ENCODE peak calls at places on chromosomes 6 and 20, in seven cellular contexts. G is GM12865; I is activated CD4-positive, alpha-beta memory T cell treated with anti-CD3 and anti-CD28 coated beads for 36 hours; V is neuronal stem cell; T is cerebellum; B is lung microvascular endothelial cell; E is tibial artery. W is an unnamed sample.

GRCh38 chr6:55632953-55633352 is 54.0 kb upstream of the HMGCLL1 start:
- DNase-seq in B (no peak), T (no peak), V (no peak), I (no peak), E (no peak), G (no peak), W (no peak)

GRCh38 chr6:133242761-133243590 is 1.8 kb downstream of the EYA4 start:
- DNase-seq in B (no peak), I (no peak), E (no peak), V (peak), T (no peak), G (no peak), W (peak)

GRCh38 chr6:35703554-35703953 is 14.8 kb upstream of the FKBP5 start:
- DNase-seq in G (peak), T (no peak), B (no peak), E (no peak), V (no peak), I (no peak), W (peak)

GRCh38 chr20:54194724-54195438 is 13.0 kb upstream of the PFDN4 start:
- DNase-seq in T (no peak), I (no peak), B (no peak), G (peak), E (no peak), V (no peak), W (peak)

GRCh38 chr6:42819803-42820508 is 38.1 kb downstream of the BICRAL start:
- DNase-seq in E (no peak), V (no peak), I (no peak), T (no peak), G (peak), B (no peak), W (no peak)

GRCh38 chr6:158708239-158708638 is 58.4 kb downstream of the SYTL3 start:
- DNase-seq in V (no peak), T (no peak), G (no peak), I (no peak), E (peak), B (peak), W (no peak)

GRCh38 chr6:159008656-159009288 is 8.8 kb upstream of the RSPH3 start:
- DNase-seq in I (peak), B (peak), T (peak), G (peak), E (no peak), V (no peak), W (peak)

GRCh38 chr6:112579601-112580000 is 232.5 kb downstream of the RFPL4B start:
- DNase-seq in V (no peak), T (no peak), I (no peak), B (no peak), G (no peak), E (no peak), W (no peak)

GRCh38 chr6:73566954-73567591 is 46.2 kb upstream of the EEF1A1 start:
- DNase-seq in G (no peak), I (no peak), B (peak), T (no peak), E (peak), V (no peak), W (no peak)

GRCh38 chr20:43516251-43516824 is 8.8 kb downstream of the L3MBTL1 start:
- DNase-seq in B (no peak), V (no peak), I (no peak), T (no peak), G (no peak), E (no peak), W (no peak)

GRCh38 chr6:43181942-43182860 is at the start of gene CUL9:
- DNase-seq in E (peak), I (peak), G (peak), V (peak), T (peak), B (peak), W (peak)

GRCh38 chr6:34692280-34692679 is 4.3 kb downstream of the ILRUN start:
- DNase-seq in E (no peak), B (no peak), I (no peak), V (no peak), G (no peak), T (no peak), W (no peak)

GRCh38 chr6:5541751-5542432 is 280.6 kb downstream of the FARS2 start:
- DNase-seq in I (peak), T (no peak), E (no peak), V (no peak), B (no peak), G (no peak), W (no peak)

GRCh38 chr6:34519971-34520644 is 36.0 kb downstream of the SPDEF start:
- DNase-seq in T (no peak), E (no peak), B (no peak), V (no peak), I (no peak), G (no peak), W (no peak)

GRCh38 chr6:43396408-43397149 is 27.1 kb upstream of the ZNF318 start:
- DNase-seq in G (no peak), T (no peak), E (no peak), V (no peak), B (no peak), I (no peak), W (no peak)

GRCh38 chr20:46293084-46293483 is 15.2 kb downstream of the CDH22 start:
- DNase-seq in E (no peak), G (peak), B (peak), T (no peak), I (no peak), V (peak), W (peak)

GRCh38 chr20:7930386-7930785 is 9.9 kb downstream of the HAO1 start:
- DNase-seq in T (no peak), V (no peak), B (no peak), E (no peak), G (no peak), I (no peak), W (no peak)

GRCh38 chr20:64212750-64213149 is 42.8 kb upstream of the PCMTD2 start:
- DNase-seq in T (peak), E (no peak), B (no peak), V (no peak), G (no peak), I (no peak), W (no peak)

GRCh38 chr20:36919715-36920333 is 31.7 kb downstream of the SAMHD1 start:
- DNase-seq in I (no peak), T (peak), E (no peak), B (peak), G (peak), V (peak), W (peak)

GRCh38 chr6:89079611-89080213 is 839 bp upstream of the PNRC1 start:
- DNase-seq in G (peak), B (peak), E (peak), T (peak), V (peak), I (peak), W (peak)

GRCh38 chr6:101089640-101090039 is 208.5 kb upstream of the ASCC3 start:
- DNase-seq in V (no peak), G (no peak), E (no peak), T (no peak), B (no peak), I (no peak), W (no peak)

GRCh38 chr20:53355790-53356189 is 237.8 kb downstream of the ZNF217 start:
- DNase-seq in I (no peak), G (no peak), T (no peak), E (no peak), V (no peak), B (no peak), W (no peak)

GRCh38 chr6:26175428-26176181 is 88.4 kb downstream of the HFE start:
- DNase-seq in B (peak), G (peak), V (peak), T (peak), I (peak), E (no peak), W (peak)

GRCh38 chr20:23634985-23635767 is 2.6 kb downstream of the CST3 start:
- DNase-seq in E (no peak), B (peak), T (no peak), V (no peak), I (no peak), G (no peak), W (no peak)

GRCh38 chr6:52388790-52389189 is 26.8 kb downstream of the PAQR8 start:
- DNase-seq in E (no peak), B (no peak), T (peak), V (no peak), G (no peak), I (no peak), W (no peak)

GRCh38 chr6:57313711-57314471 is 3.5 kb upstream of the PRIM2 start:
- DNase-seq in V (no peak), T (no peak), I (no peak), B (peak), G (no peak), E (no peak), W (no peak)

W was measured in NAMALWA.